ENCODE peak calls at places on chromosomes 7 and 10, in five cellular contexts. One of them, this sample, is unnamed.

GRCh38 chr10:95650232-95650631 is 6.3 kb downstream of the ALDH18A1 start:
- DNase-seq in mucosa of gallbladder: no peak
- DNase-seq in cardiac fibroblast: no peak
- DNase-seq in HuH-7.5: no peak
- DNase-seq in NCI-H2029: no peak
- DNase-seq in this sample: no peak

GRCh38 chr7:30546596-30546995 is 42.0 kb upstream of the GGCT start:
- DNase-seq in mucosa of gallbladder: no peak
- DNase-seq in cardiac fibroblast: no peak
- DNase-seq in HuH-7.5: no peak
- DNase-seq in NCI-H2029: no peak
- DNase-seq in this sample: no peak

GRCh38 chr10:91088300-91089140 is 131.9 kb upstream of the PCGF5 start:
- DNase-seq in mucosa of gallbladder: no peak
- DNase-seq in cardiac fibroblast: peak; percentile 29
- DNase-seq in HuH-7.5: peak; percentile 12
- DNase-seq in NCI-H2029: no peak
- DNase-seq in this sample: no peak

GRCh38 chr10:61140765-61141392 is 196.9 kb upstream of the RHOBTB1 start:
- DNase-seq in mucosa of gallbladder: peak; percentile 32
- DNase-seq in cardiac fibroblast: peak; percentile 83
- DNase-seq in HuH-7.5: peak; percentile 13
- DNase-seq in NCI-H2029: peak; percentile 7
- DNase-seq in this sample: no peak

GRCh38 chr7:90900640-90901353 is 304.7 kb downstream of the CDK14 start:
- DNase-seq in mucosa of gallbladder: no peak
- DNase-seq in cardiac fibroblast: no peak
- DNase-seq in HuH-7.5: peak; percentile 19
- DNase-seq in NCI-H2029: no peak
- DNase-seq in this sample: no peak

GRCh38 chr7:98474558-98474957 is 73.7 kb upstream of the BAIAP2L1 start:
- DNase-seq in mucosa of gallbladder: no peak
- DNase-seq in cardiac fibroblast: no peak
- DNase-seq in HuH-7.5: no peak
- DNase-seq in NCI-H2029: no peak
- DNase-seq in this sample: no peak

GRCh38 chr7:150945171-150945852 is 32.8 kb downstream of the KCNH2 start:
- DNase-seq in mucosa of gallbladder: no peak
- DNase-seq in cardiac fibroblast: no peak
- DNase-seq in HuH-7.5: no peak
- DNase-seq in NCI-H2029: no peak
- DNase-seq in this sample: no peak

GRCh38 chr10:62081322-62081945 is 179.9 kb downstream of the ARID5B start:
- DNase-seq in mucosa of gallbladder: no peak
- DNase-seq in cardiac fibroblast: peak; percentile 48
- DNase-seq in HuH-7.5: no peak
- DNase-seq in NCI-H2029: no peak
- DNase-seq in this sample: no peak

GRCh38 chr10:124093076-124093773 is at the start of gene CHST15:
- DNase-seq in mucosa of gallbladder: peak; percentile 21
- DNase-seq in cardiac fibroblast: peak; percentile 66
- DNase-seq in HuH-7.5: peak; percentile 76
- DNase-seq in NCI-H2029: no peak
- DNase-seq in this sample: peak; percentile 46

GRCh38 chr7:71645836-71646235 is 513.9 kb downstream of the GALNT17 start:
- DNase-seq in mucosa of gallbladder: no peak
- DNase-seq in cardiac fibroblast: no peak
- DNase-seq in HuH-7.5: no peak
- DNase-seq in NCI-H2029: no peak
- DNase-seq in this sample: no peak

GRCh38 chr10:36634916-36635315 is 490.5 kb upstream of the ANKRD30A start:
- DNase-seq in mucosa of gallbladder: no peak
- DNase-seq in cardiac fibroblast: peak; percentile 24
- DNase-seq in HuH-7.5: no peak
- DNase-seq in NCI-H2029: no peak
- DNase-seq in this sample: no peak

GRCh38 chr7:103762907-103763306 is 226.6 kb downstream of the RELN start:
- DNase-seq in mucosa of gallbladder: no peak
- DNase-seq in cardiac fibroblast: no peak
- DNase-seq in HuH-7.5: no peak
- DNase-seq in NCI-H2029: no peak
- DNase-seq in this sample: no peak

GRCh38 chr10:85635650-85636049 is 730.9 kb downstream of the GRID1 start:
- DNase-seq in mucosa of gallbladder: no peak
- DNase-seq in cardiac fibroblast: no peak
- DNase-seq in HuH-7.5: no peak
- DNase-seq in NCI-H2029: no peak
- DNase-seq in this sample: no peak

GRCh38 chr10:59823111-59823510 is 69.9 kb upstream of the MRLN start:
- DNase-seq in mucosa of gallbladder: no peak
- DNase-seq in cardiac fibroblast: no peak
- DNase-seq in HuH-7.5: no peak
- DNase-seq in NCI-H2029: no peak
- DNase-seq in this sample: no peak

GRCh38 chr10:29658984-29659769 is 24.4 kb upstream of the SVIL start:
- DNase-seq in mucosa of gallbladder: peak; percentile 64
- DNase-seq in cardiac fibroblast: peak; percentile 97
- DNase-seq in HuH-7.5: peak; percentile 27
- DNase-seq in NCI-H2029: no peak
- DNase-seq in this sample: peak; percentile 29

GRCh38 chr10:96170212-96170611 is 40.1 kb downstream of the ZNF518A start:
- DNase-seq in mucosa of gallbladder: no peak
- DNase-seq in cardiac fibroblast: no peak
- DNase-seq in HuH-7.5: no peak
- DNase-seq in NCI-H2029: no peak
- DNase-seq in this sample: no peak

GRCh38 chr10:63283093-63283492 is 150.0 kb downstream of the NRBF2 start:
- DNase-seq in mucosa of gallbladder: no peak
- DNase-seq in cardiac fibroblast: no peak
- DNase-seq in HuH-7.5: no peak
- DNase-seq in NCI-H2029: no peak
- DNase-seq in this sample: no peak

GRCh38 chr10:17122052-17122451 is 7.6 kb downstream of the CUBN start:
- DNase-seq in mucosa of gallbladder: no peak
- DNase-seq in cardiac fibroblast: peak; percentile 17
- DNase-seq in HuH-7.5: no peak
- DNase-seq in NCI-H2029: no peak
- DNase-seq in this sample: no peak

GRCh38 chr10:636016-636730 is 53.3 kb downstream of the DIP2C start:
- DNase-seq in mucosa of gallbladder: no peak
- DNase-seq in cardiac fibroblast: no peak
- DNase-seq in HuH-7.5: no peak
- DNase-seq in NCI-H2029: no peak
- DNase-seq in this sample: no peak

GRCh38 chr7:101125989-101126650 is 784 bp upstream of the SERPINE1 start:
- DNase-seq in mucosa of gallbladder: peak; percentile 56
- DNase-seq in cardiac fibroblast: peak; percentile 89
- DNase-seq in HuH-7.5: no peak
- DNase-seq in NCI-H2029: peak; percentile 12
- DNase-seq in this sample: peak; percentile 23

GRCh38 chr7:155844019-155844453 is 31.8 kb upstream of the SHH start:
- DNase-seq in mucosa of gallbladder: peak; percentile 90
- DNase-seq in cardiac fibroblast: peak; percentile 12
- DNase-seq in HuH-7.5: peak; percentile 38
- DNase-seq in NCI-H2029: no peak
- DNase-seq in this sample: peak; percentile 89

GRCh38 chr10:44742169-44742732 is 168.9 kb upstream of the TMEM72 start:
- DNase-seq in mucosa of gallbladder: no peak
- DNase-seq in cardiac fibroblast: no peak
- DNase-seq in HuH-7.5: no peak
- DNase-seq in NCI-H2029: no peak
- DNase-seq in this sample: no peak

GRCh38 chr10:74929197-74929596 is 102.8 kb downstream of the KAT6B start:
- DNase-seq in mucosa of gallbladder: no peak
- DNase-seq in cardiac fibroblast: peak; percentile 79
- DNase-seq in HuH-7.5: no peak
- DNase-seq in NCI-H2029: no peak
- DNase-seq in this sample: no peak

GRCh38 chr10:67664936-67665335 is 31.1 kb downstream of the CTNNA3 start:
- DNase-seq in mucosa of gallbladder: no peak
- DNase-seq in cardiac fibroblast: peak; percentile 7
- DNase-seq in HuH-7.5: no peak
- DNase-seq in NCI-H2029: no peak
- DNase-seq in this sample: no peak

This sample was measured in transverse colon.